ENCODE peak calls at places on chromosomes 13 and 19, in six cellular contexts. B is endodermal cell, L is A549, U is foreskin fibroblast, M is lower lobe of right lung, N is progenitor cell of endocrine pancreas. X is an unnamed sample.

GRCh38 chr13:84500016-84500415 is 617.7 kb upstream of the SLITRK1 start:
- DNase-seq in B (no peak), L (no peak), U (peak; percentile 8), M (no peak), N (no peak), X (no peak)

GRCh38 chr13:50365683-50366391 is 350.6 kb downstream of the KCNRG start:
- DNase-seq in B (no peak), L (no peak), U (peak; percentile 43), M (peak; percentile 46), N (no peak), X (peak; percentile 55)

GRCh38 chr19:48804496-48804895 is 6.3 kb downstream of the BCAT2 start:
- DNase-seq in B (no peak), L (no peak), U (no peak), M (no peak), N (no peak), X (no peak)

GRCh38 chr19:40367577-40368434 is 19.3 kb downstream of the PLD3 start:
- DNase-seq in B (no peak), L (no peak), U (no peak), M (no peak), N (no peak), X (no peak)

GRCh38 chr19:16463991-16464575 is 7.7 kb downstream of the EPS15L1 start:
- DNase-seq in B (no peak), L (no peak), U (no peak), M (no peak), N (no peak), X (no peak)

GRCh38 chr13:94765814-94766213 is 53.5 kb upstream of the SOX21 start:
- DNase-seq in B (peak; percentile 54), L (no peak), U (no peak), M (no peak), N (no peak), X (no peak)

GRCh38 chr19:19599190-19599535 is 19.3 kb downstream of the PBX4 start:
- DNase-seq in B (no peak), L (no peak), U (no peak), M (no peak), N (no peak), X (no peak)

GRCh38 chr19:45952691-45953505 is 20.8 kb downstream of the NOVA2 start:
- DNase-seq in B (peak; percentile 97), L (peak; percentile 93), U (peak; percentile 75), M (no peak), N (peak; percentile 70), X (peak; percentile 71)

GRCh38 chr13:41222259-41222852 is 28.0 kb upstream of the KBTBD7 start:
- DNase-seq in B (peak; percentile 88), L (peak; percentile 40), U (peak; percentile 66), M (no peak), N (peak; percentile 37), X (peak; percentile 69)

GRCh38 chr19:38734426-38735256 is 9.6 kb downstream of the CAPN12 start:
- DNase-seq in B (peak; percentile 72), L (peak; percentile 67), U (peak; percentile 49), M (peak; percentile 62), N (no peak), X (no peak)

GRCh38 chr19:50638576-50638975 is 1.1 kb downstream of the SYT3 start:
- DNase-seq in B (no peak), L (no peak), U (no peak), M (no peak), N (no peak), X (no peak)

GRCh38 chr19:56829586-56829985 is 10.9 kb downstream of the PEG3 start:
- DNase-seq in B (no peak), L (no peak), U (no peak), M (no peak), N (no peak), X (no peak)

GRCh38 chr19:45440873-45441654 is 17.3 kb upstream of the ERCC1 start:
- DNase-seq in B (peak; percentile 80), L (no peak), U (peak; percentile 61), M (no peak), N (no peak), X (no peak)

GRCh38 chr19:18202759-18203407 is 959 bp downstream of the RAB3A start:
- DNase-seq in B (peak; percentile 73), L (no peak), U (peak; percentile 42), M (no peak), N (no peak), X (no peak)

GRCh38 chr19:15418112-15418587 is 638 bp downstream of the AKAP8L start:
- DNase-seq in B (no peak), L (peak; percentile 21), U (peak; percentile 46), M (no peak), N (no peak), X (peak; percentile 43)

GRCh38 chr19:10816691-10817090 is 19.3 kb downstream of the TMED1 start:
- DNase-seq in B (peak; percentile 24), L (no peak), U (peak; percentile 32), M (no peak), N (no peak), X (no peak)

GRCh38 chr19:10818306-10819123 is 17.5 kb downstream of the TMED1 start:
- DNase-seq in B (peak; percentile 35), L (no peak), U (peak; percentile 53), M (no peak), N (no peak), X (no peak)

GRCh38 chr19:10819124-10820060 is 16.6 kb downstream of the TMED1 start:
- DNase-seq in B (no peak), L (no peak), U (no peak), M (no peak), N (no peak), X (no peak)

GRCh38 chr19:10817291-10818038 is 18.5 kb downstream of the TMED1 start:
- DNase-seq in B (peak; percentile 46), L (no peak), U (peak; percentile 99), M (no peak), N (no peak), X (no peak)

GRCh38 chr19:10820173-10820572 is 15.8 kb downstream of the TMED1 start:
- DNase-seq in B (peak; percentile 63), L (peak; percentile 13), U (peak; percentile 30), M (no peak), N (no peak), X (no peak)
- TF ChIP-seq CTCF in B (peak; percentile 68), L (no peak), U (peak; percentile 22), M (peak; percentile 13), N (peak; percentile 22), X (no peak)

GRCh38 chr19:2888739-2889224 is 11.9 kb upstream of the ZNF57 start:
- DNase-seq in B (no peak), L (no peak), U (peak; percentile 22), M (peak; percentile 53), N (no peak), X (peak; percentile 30)
- TF ChIP-seq CTCF in B (no peak), L (no peak), U (no peak), M (no peak), N (no peak), X (no peak)

GRCh38 chr13:46546084-46546786 is 6.7 kb upstream of the LRCH1 start:
- DNase-seq in B (no peak), L (no peak), U (no peak), M (no peak), N (no peak), X (no peak)

GRCh38 chr13:46543307-46543706 is 9.7 kb upstream of the LRCH1 start:
- DNase-seq in B (no peak), L (no peak), U (no peak), M (no peak), N (no peak), X (no peak)

GRCh38 chr13:46544811-46545210 is 8.2 kb upstream of the LRCH1 start:
- DNase-seq in B (no peak), L (no peak), U (no peak), M (no peak), N (no peak), X (no peak)

GRCh38 chr13:46542833-46543232 is 10.1 kb upstream of the LRCH1 start:
- DNase-seq in B (no peak), L (no peak), U (no peak), M (no peak), N (no peak), X (no peak)

GRCh38 chr13:46544208-46544607 is 8.8 kb upstream of the LRCH1 start:
- DNase-seq in B (no peak), L (no peak), U (no peak), M (no peak), N (no peak), X (no peak)
- TF ChIP-seq CTCF in B (no peak), L (no peak), U (no peak), M (no peak), N (no peak), X (no peak)

DNA sequence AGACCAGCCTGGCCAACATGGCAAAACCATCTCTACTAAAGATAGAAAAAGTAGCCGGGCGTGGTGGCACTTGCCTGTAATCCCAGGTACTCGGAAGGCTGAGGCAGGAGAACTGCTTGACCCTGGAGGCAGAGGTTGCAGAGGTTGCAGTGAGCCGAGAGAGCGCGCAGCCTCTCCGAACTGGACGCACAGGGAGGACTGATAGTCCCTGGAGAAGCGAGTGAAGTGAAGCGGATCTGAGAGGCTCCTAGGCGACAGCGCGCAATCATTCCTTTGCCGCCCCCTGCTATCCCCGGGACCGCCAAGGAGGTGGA is 233 bp downstream of the ZNF561 start:
- DNase-seq in B (no peak), L (no peak), U (no peak), M (no peak), N (no peak), X (no peak)
- TF ChIP-seq CTCF in B (no peak), L (no peak), U (no peak), M (no peak), N (no peak), X (no peak)

DNA sequence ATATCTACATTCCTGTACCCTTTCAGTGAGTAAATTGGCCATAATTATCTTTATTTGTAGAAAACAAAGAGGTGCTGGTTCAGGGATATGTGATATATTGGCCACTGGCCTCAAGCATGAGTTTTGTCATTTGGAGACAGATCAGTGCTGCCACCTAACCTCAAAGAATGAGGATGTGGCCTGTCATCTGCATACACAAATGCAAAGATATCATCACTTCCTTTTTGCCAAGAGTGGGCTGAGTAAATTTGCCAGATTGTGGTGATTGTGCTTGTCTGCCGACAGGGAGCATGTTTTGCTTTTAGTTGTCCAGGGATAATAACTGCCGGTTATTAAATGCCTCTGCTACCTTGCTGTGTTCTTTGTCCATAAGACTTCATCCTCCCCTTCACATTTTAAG is 44.2 kb downstream of the WASF3 start:
- DNase-seq in B (no peak), L (no peak), U (peak; percentile 37), M (no peak), N (no peak), X (no peak)
- TF ChIP-seq CTCF in B (peak; percentile 49), L (no peak), U (no peak), M (no peak), N (no peak), X (no peak)

DNA sequence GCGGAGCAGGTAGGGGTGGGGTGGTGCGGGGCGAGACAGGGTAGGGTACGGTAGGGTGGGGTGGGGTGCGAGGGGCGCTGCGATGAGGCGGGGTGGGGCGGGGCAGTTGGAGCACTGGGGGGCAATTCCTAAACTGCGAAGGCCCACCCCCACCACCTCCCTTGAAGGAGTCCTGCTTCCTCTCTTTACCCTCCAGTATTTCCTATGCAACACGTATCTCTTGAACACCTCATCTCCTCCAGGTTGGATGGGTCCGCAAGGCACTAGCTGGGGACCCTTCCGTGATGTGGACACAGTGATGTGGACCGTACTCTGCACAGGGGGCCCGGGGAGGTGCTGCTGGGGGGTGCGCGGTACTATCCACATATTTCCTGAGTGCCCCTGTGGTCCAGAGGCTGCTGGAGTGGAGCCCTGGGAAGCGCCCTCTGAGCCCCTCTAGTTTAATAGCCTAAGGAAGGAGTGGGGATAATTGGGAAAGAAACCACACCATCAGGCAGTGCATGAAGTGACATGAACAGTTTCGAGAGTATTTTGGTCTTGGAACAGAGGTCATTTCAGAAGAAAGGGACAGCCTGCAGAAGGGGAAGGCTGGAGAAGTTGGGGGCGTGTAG is 1.1 kb downstream of the IL17D start:
- DNase-seq in B (peak; percentile 57), L (no peak), U (no peak), M (no peak), N (no peak), X (no peak)
- TF ChIP-seq CTCF in B (no peak), L (no peak), U (no peak), M (no peak), N (no peak), X (no peak)